ENCODE peak calls at places on chromosomes 7 and 10, in nine cellular contexts. S, R, A, B, F, C, N, U and Y are unnamed samples. For H3K4me1 and H3K36me3, the result is how much of the 10 kb centered on the place peaks cover.

GRCh38 chr10:129727495-129727894 is 236.6 kb downstream of the EBF3 start:
- DNase-seq in S (no peak), R (no peak), A (no peak), B (no peak), F (no peak), C (peak), N (no peak), U (peak), Y (no peak)

GRCh38 chr7:71017602-71018001 is 114.3 kb upstream of the GALNT17 start:
- DNase-seq in S (no peak), R (no peak), A (no peak), B (no peak), F (no peak), C (no peak), N (no peak), U (no peak), Y (no peak)

GRCh38 chr10:51030480-51030879 is 43.8 kb upstream of the PRKG1 start:
- DNase-seq in S (no peak), R (no peak), A (no peak), B (no peak), F (no peak), C (no peak), N (no peak), U (no peak), Y (no peak)

GRCh38 chr7:151787348-151787747 is 89.6 kb downstream of the PRKAG2 start:
- DNase-seq in S (no peak), R (no peak), A (no peak), B (no peak), F (no peak), C (no peak), N (no peak), U (no peak), Y (no peak)

GRCh38 chr7:31336202-31337035 is 4.1 kb downstream of the NEUROD6 start:
- DNase-seq in S (no peak), R (no peak), A (no peak), B (no peak), F (peak), C (no peak), N (no peak), U (no peak), Y (no peak)

GRCh38 chr7:64685741-64686140 is 19.8 kb downstream of the ZNF107 start:
- DNase-seq in S (no peak), R (no peak), A (no peak), B (no peak), F (no peak), C (no peak), N (no peak), U (no peak), Y (no peak)

GRCh38 chr7:130641040-130641439 is 27.5 kb downstream of the COPG2 start:
- DNase-seq in S (no peak), R (no peak), A (no peak), B (no peak), F (no peak), C (no peak), N (no peak), U (no peak), Y (no peak)

GRCh38 chr7:1943933-1944618 is 274.0 kb downstream of the ELFN1 start:
- DNase-seq in S (no peak), R (no peak), A (peak), B (no peak), F (peak), C (peak), N (peak), U (no peak), Y (peak)

GRCh38 chr10:105545101-105545500 is 904.0 kb downstream of the SORCS3 start:
- DNase-seq in S (no peak), R (no peak), A (no peak), B (no peak), F (no peak), C (no peak), N (no peak), U (no peak), Y (no peak)

GRCh38 chr7:322111-322671 is 32.2 kb downstream of the FOXL3 start:
- DNase-seq in S (peak), R (peak), A (peak), B (peak), F (peak), C (peak), N (peak), U (peak), Y (peak)

GRCh38 chr10:28503114-28503513 is 29.8 kb upstream of the WAC start:
- DNase-seq in S (peak), R (no peak), A (no peak), B (peak), F (no peak), C (no peak), N (no peak), U (no peak), Y (no peak)

GRCh38 chr7:46257766-46258448 is 336.8 kb upstream of the IGFBP3 start:
- DNase-seq in S (no peak), R (no peak), A (no peak), B (no peak), F (no peak), C (no peak), N (no peak), U (no peak), Y (no peak)

GRCh38 chr10:3139135-3139910 is 33.3 kb downstream of the PITRM1 start:
- DNase-seq in S (no peak), R (no peak), A (no peak), B (no peak), F (peak), C (no peak), N (no peak), U (no peak), Y (no peak)

DNA sequence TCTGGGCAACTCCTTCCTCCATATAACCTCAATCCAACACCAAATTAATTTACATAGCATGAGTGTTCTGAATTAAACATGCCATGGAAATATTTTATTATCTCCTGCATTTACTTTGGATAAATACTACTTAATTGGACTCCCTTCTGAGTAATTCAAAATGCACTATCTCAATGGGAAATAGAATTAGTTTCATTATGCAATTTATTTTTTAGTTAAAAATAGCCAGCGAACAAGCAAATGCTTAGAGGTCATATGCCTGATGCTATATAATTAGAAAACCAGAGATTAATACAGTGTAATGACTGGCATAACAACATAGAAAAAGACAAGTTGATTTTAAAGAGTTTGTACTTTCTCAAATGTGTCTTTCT is 161.0 kb upstream of the LAMB4 start:
- DNase-seq in S (no peak), R (no peak), A (no peak), B (no peak), F (no peak), C (no peak), N (no peak), U (no peak), Y (no peak)
- H3K4me1 ChIP-seq in S (under half), R (under half), A (under half), B (under half), F (under half), C (under half), N (under half), U (under half), Y (under half)

GRCh38 chr7:4754433-4755010 is 20.9 kb upstream of the AP5Z1 start:
- DNase-seq in S (no peak), R (no peak), A (no peak), B (no peak), F (no peak), C (no peak), N (no peak), U (no peak), Y (no peak)
- H3K36me3 ChIP-seq in S (under half), R (under half), A (half or more), B (under half), F (under half), C (under half), N (half or more), U (half or more), Y (half or more)

DNA sequence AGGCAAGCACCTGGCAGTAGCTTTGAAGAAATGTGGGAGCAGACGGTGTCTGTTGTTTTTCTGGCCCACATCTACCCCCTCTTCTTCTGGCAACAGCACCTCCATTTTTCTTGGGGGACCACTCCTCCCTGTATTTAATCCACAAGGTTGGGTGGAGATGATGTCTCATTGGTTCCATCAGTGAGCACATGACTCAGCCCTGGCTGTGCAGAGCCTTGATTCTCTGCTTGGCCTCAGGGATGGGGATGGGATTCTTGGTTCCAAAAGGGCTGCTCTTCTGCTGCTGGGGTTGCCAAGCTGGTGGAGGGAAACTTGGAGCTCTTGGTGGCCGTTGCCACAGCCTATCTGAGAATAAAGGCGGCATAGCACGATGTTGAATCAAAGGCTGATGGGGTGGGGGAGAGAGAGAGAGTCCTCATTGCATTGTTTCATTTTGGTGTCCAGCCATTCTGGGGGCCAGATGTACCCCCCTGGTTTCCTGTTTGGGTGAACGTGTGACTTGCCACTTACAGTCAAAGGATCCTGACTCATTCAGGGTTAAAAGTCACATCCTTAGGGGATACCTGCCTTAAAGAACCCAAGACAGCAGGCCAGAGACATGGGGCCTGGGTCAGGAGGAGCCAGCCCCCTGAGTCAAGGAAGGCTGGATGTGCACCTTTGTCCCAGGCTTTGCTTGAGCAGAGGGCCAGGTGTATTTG is 25.9 kb downstream of the GRK5 start:
- DNase-seq in S (no peak), R (no peak), A (no peak), B (no peak), F (no peak), C (no peak), N (no peak), U (no peak), Y (no peak)
- H3K4me1 ChIP-seq in S (under half), R (under half), A (half or more), B (under half), F (under half), C (under half), N (half or more), U (under half), Y (under half)

GRCh38 chr10:133364645-133365431 is 7.0 kb upstream of the FUOM start:
- DNase-seq in S (peak), R (no peak), A (no peak), B (no peak), F (no peak), C (no peak), N (no peak), U (peak), Y (no peak)

GRCh38 chr10:133365461-133366129 is 7.6 kb downstream of the ECHS1 start:
- DNase-seq in S (no peak), R (no peak), A (no peak), B (no peak), F (no peak), C (no peak), N (no peak), U (peak), Y (no peak)

GRCh38 chr10:133366130-133366478 is 7.0 kb downstream of the ECHS1 start:
- DNase-seq in S (no peak), R (no peak), A (no peak), B (no peak), F (no peak), C (no peak), N (no peak), U (peak), Y (no peak)

GRCh38 chr10:133368153-133368552 is 5.0 kb downstream of the ECHS1 start:
- DNase-seq in S (no peak), R (no peak), A (no peak), B (no peak), F (no peak), C (no peak), N (no peak), U (no peak), Y (no peak)

DNA sequence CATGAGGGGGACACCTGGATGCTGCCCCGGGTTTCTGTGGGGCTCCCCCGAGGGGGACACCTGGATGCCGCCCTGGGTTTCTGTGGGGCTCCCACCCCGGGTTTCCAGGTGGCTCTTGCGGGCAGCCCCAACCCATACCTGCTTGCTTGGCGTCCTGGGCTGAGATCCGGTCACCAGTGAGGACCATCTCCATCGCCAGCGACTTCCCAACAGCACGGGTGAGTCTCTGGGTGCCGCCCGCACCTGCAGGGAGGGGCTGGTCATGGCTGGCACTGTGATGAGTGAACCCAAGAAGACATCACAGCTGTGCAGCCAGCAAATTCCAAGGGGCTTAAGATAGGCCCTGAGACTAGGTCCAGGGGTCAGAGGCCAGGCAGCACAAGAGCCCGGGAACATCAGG is 6.4 kb downstream of the ECHS1 start:
- DNase-seq in S (no peak), R (no peak), A (no peak), B (no peak), F (no peak), C (no peak), N (no peak), U (peak), Y (no peak)
- H3K36me3 ChIP-seq in S (under half), R (under half), A (half or more), B (under half), F (under half), C (half or more), N (half or more), U (half or more), Y (half or more)

GRCh38 chr7:99126921-99127553 is 16.9 kb downstream of the SMURF1 start:
- DNase-seq in S (no peak), R (no peak), A (peak), B (no peak), F (peak), C (no peak), N (no peak), U (peak), Y (no peak)

GRCh38 chr7:99124236-99124635 is 19.7 kb downstream of the SMURF1 start:
- DNase-seq in S (no peak), R (no peak), A (no peak), B (no peak), F (no peak), C (no peak), N (no peak), U (no peak), Y (no peak)

GRCh38 chr7:99123571-99124033 is 20.3 kb downstream of the SMURF1 start:
- DNase-seq in S (no peak), R (no peak), A (no peak), B (no peak), F (no peak), C (no peak), N (no peak), U (no peak), Y (no peak)

GRCh38 chr7:99124636-99125504 is 19.0 kb downstream of the SMURF1 start:
- DNase-seq in S (no peak), R (no peak), A (no peak), B (no peak), F (no peak), C (no peak), N (no peak), U (no peak), Y (no peak)

GRCh38 chr7:99125505-99125865 is 18.4 kb downstream of the SMURF1 start:
- DNase-seq in S (peak), R (no peak), A (no peak), B (no peak), F (no peak), C (no peak), N (no peak), U (no peak), Y (no peak)
- H3K4me1 ChIP-seq in S (under half), R (under half), A (half or more), B (half or more), F (under half), C (under half), N (half or more), U (half or more), Y (under half)

GRCh38 chr7:90409667-90410066 is 6.4 kb downstream of the CLDN12 start:
- DNase-seq in S (peak), R (no peak), A (no peak), B (peak), F (no peak), C (no peak), N (no peak), U (no peak), Y (no peak)
- H3K36me3 ChIP-seq in S (under half), R (under half), A (under half), B (under half), F (under half), C (under half), N (half or more), U (under half), Y (half or more)